ENCODE peak calls at places on chromosome 13, in seven cellular contexts. U, V, Z, L, G, C and Q are unnamed samples.

GRCh38 chr13:110617326-110618072 is 2.2 kb downstream of the NAXD start:
- DNase-seq in V (no peak), G (peak), C (peak), Z (peak), L (no peak), U (no peak), Q (no peak)

GRCh38 chr13:102812616-102813287 is 13.8 kb downstream of the BIVM start:
- DNase-seq in U (no peak), G (peak), L (no peak), C (peak), Z (peak), V (no peak), Q (no peak)

GRCh38 chr13:22793598-22794134 is 387.1 kb upstream of the SGCG start:
- DNase-seq in L (no peak), Z (no peak), U (no peak), V (no peak), C (peak), G (no peak), Q (peak)

GRCh38 chr13:49874430-49874829 is 61.7 kb downstream of the SPRYD7 start:
- DNase-seq in V (no peak), Z (no peak), G (no peak), C (no peak), L (no peak), U (no peak), Q (no peak)

GRCh38 chr13:74098077-74098476 is 36.1 kb downstream of the KLF12 start:
- DNase-seq in Z (no peak), G (no peak), C (no peak), L (no peak), V (no peak), U (no peak), Q (no peak)

GRCh38 chr13:99313473-99313872 is 6.3 kb upstream of the GPR183 start:
- DNase-seq in C (no peak), Z (no peak), G (peak), U (no peak), L (no peak), V (no peak), Q (no peak)

GRCh38 chr13:51583469-51583874 is 790 bp upstream of the WDFY2 start:
- DNase-seq in Z (no peak), C (no peak), U (no peak), L (no peak), G (no peak), V (no peak), Q (no peak)

GRCh38 chr13:101492251-101492910 is 39.9 kb downstream of the ITGBL1 start:
- DNase-seq in U (no peak), G (peak), Z (no peak), C (peak), L (no peak), V (no peak), Q (no peak)

GRCh38 chr13:26605845-26606244 is 48.4 kb downstream of the WASF3 start:
- DNase-seq in V (no peak), U (no peak), G (no peak), Z (no peak), C (no peak), L (no peak), Q (no peak)

GRCh38 chr13:98650376-98651107 is 73.6 kb upstream of the STK24 start:
- DNase-seq in V (no peak), C (no peak), L (peak), Z (peak), G (no peak), U (no peak), Q (peak)